ENCODE peak calls at places on chromosomes 6 and 20, in nine cellular contexts. One of them, this sample, is unnamed. For H3K4me1, the result is how much of the 10 kb centered on the place peaks cover.

GRCh38 chr6:113082691-113083090 is 735.6 kb downstream of the RFPL4B start:
- DNase-seq in endodermal cell: no peak
- DNase-seq in tibial artery: no peak
- DNase-seq in K562: no peak
- DNase-seq in Panc1: no peak
- DNase-seq in HCT116: no peak
- DNase-seq in spleen: no peak
- DNase-seq in fibroblast of lung: peak
- DNase-seq in IMR-90: peak
- DNase-seq in this sample: no peak

GRCh38 chr6:11271637-11272036 is 39.2 kb upstream of the NEDD9 start:
- DNase-seq in Panc1: no peak
- DNase-seq in fibroblast of lung: peak
- DNase-seq in endodermal cell: no peak
- DNase-seq in HCT116: no peak
- DNase-seq in IMR-90: peak
- DNase-seq in spleen: no peak
- DNase-seq in K562: no peak
- DNase-seq in tibial artery: no peak
- DNase-seq in this sample: no peak

GRCh38 chr6:487956-488355 is 96.4 kb downstream of the IRF4 start:
- DNase-seq in HCT116: no peak
- DNase-seq in spleen: peak
- DNase-seq in Panc1: no peak
- DNase-seq in IMR-90: no peak
- DNase-seq in K562: no peak
- DNase-seq in endodermal cell: no peak
- DNase-seq in fibroblast of lung: no peak
- DNase-seq in tibial artery: no peak
- DNase-seq in this sample: no peak

GRCh38 chr6:166542580-166542912 is 43.9 kb downstream of the RAMACL start:
- DNase-seq in HCT116: no peak
- DNase-seq in tibial artery: peak
- DNase-seq in IMR-90: peak
- DNase-seq in K562: no peak
- DNase-seq in spleen: no peak
- DNase-seq in fibroblast of lung: no peak
- DNase-seq in endodermal cell: peak
- DNase-seq in Panc1: no peak
- DNase-seq in this sample: no peak

GRCh38 chr6:18515767-18516166 is 128.6 kb downstream of the RNF144B start:
- DNase-seq in IMR-90: no peak
- DNase-seq in HCT116: no peak
- DNase-seq in fibroblast of lung: no peak
- DNase-seq in K562: no peak
- DNase-seq in endodermal cell: no peak
- DNase-seq in tibial artery: no peak
- DNase-seq in Panc1: no peak
- DNase-seq in spleen: no peak
- DNase-seq in this sample: no peak

GRCh38 chr6:132198040-132198439 is 203.2 kb downstream of the MOXD1 start:
- DNase-seq in tibial artery: no peak
- DNase-seq in fibroblast of lung: no peak
- DNase-seq in HCT116: no peak
- DNase-seq in Panc1: no peak
- DNase-seq in K562: no peak
- DNase-seq in spleen: no peak
- DNase-seq in endodermal cell: no peak
- DNase-seq in IMR-90: no peak
- DNase-seq in this sample: no peak

GRCh38 chr6:168506460-168506859 is 65.5 kb downstream of the SMOC2 start:
- DNase-seq in tibial artery: no peak
- DNase-seq in endodermal cell: no peak
- DNase-seq in IMR-90: no peak
- DNase-seq in Panc1: no peak
- DNase-seq in spleen: no peak
- DNase-seq in K562: no peak
- DNase-seq in HCT116: no peak
- DNase-seq in fibroblast of lung: no peak
- DNase-seq in this sample: no peak

GRCh38 chr20:22339091-22339881 is 245.1 kb downstream of the FOXA2 start:
- DNase-seq in HCT116: peak
- DNase-seq in K562: peak
- DNase-seq in endodermal cell: peak
- DNase-seq in fibroblast of lung: peak
- DNase-seq in spleen: no peak
- DNase-seq in Panc1: peak
- DNase-seq in IMR-90: peak
- DNase-seq in tibial artery: no peak
- DNase-seq in this sample: no peak

GRCh38 chr20:25083141-25083772 is 1.3 kb upstream of the VSX1 start:
- DNase-seq in IMR-90: no peak
- DNase-seq in K562: no peak
- DNase-seq in Panc1: no peak
- DNase-seq in endodermal cell: no peak
- DNase-seq in fibroblast of lung: no peak
- DNase-seq in spleen: peak
- DNase-seq in tibial artery: no peak
- DNase-seq in HCT116: no peak
- DNase-seq in this sample: no peak

GRCh38 chr20:23082846-23083552 is 3.1 kb downstream of the CD93 start:
- DNase-seq in K562: no peak
- DNase-seq in HCT116: no peak
- DNase-seq in tibial artery: no peak
- DNase-seq in fibroblast of lung: no peak
- DNase-seq in Panc1: no peak
- DNase-seq in endodermal cell: peak
- DNase-seq in IMR-90: no peak
- DNase-seq in spleen: peak
- DNase-seq in this sample: peak

GRCh38 chr20:8223096-8223870 is 91.2 kb downstream of the PLCB1 start:
- DNase-seq in endodermal cell: no peak
- DNase-seq in tibial artery: no peak
- DNase-seq in HCT116: no peak
- DNase-seq in spleen: no peak
- DNase-seq in fibroblast of lung: peak
- DNase-seq in K562: no peak
- DNase-seq in IMR-90: peak
- DNase-seq in Panc1: no peak
- DNase-seq in this sample: no peak

GRCh38 chr20:17536944-17537444 is 5.8 kb upstream of the BFSP1 start:
- DNase-seq in Panc1: peak
- DNase-seq in K562: peak
- DNase-seq in HCT116: peak
- DNase-seq in endodermal cell: peak
- DNase-seq in IMR-90: peak
- DNase-seq in spleen: no peak
- DNase-seq in fibroblast of lung: peak
- DNase-seq in tibial artery: peak
- DNase-seq in this sample: peak

GRCh38 chr20:59014680-59015389 is 4.4 kb upstream of the TUBB1 start:
- DNase-seq in Panc1: no peak
- DNase-seq in IMR-90: no peak
- DNase-seq in spleen: peak
- DNase-seq in endodermal cell: no peak
- DNase-seq in HCT116: no peak
- DNase-seq in K562: no peak
- DNase-seq in tibial artery: no peak
- DNase-seq in fibroblast of lung: no peak
- DNase-seq in this sample: no peak

GRCh38 chr6:90893385-90893784 is 306.5 kb upstream of the MAP3K7 start:
- DNase-seq in endodermal cell: no peak
- DNase-seq in spleen: no peak
- DNase-seq in HCT116: no peak
- DNase-seq in fibroblast of lung: no peak
- DNase-seq in K562: no peak
- DNase-seq in IMR-90: no peak
- DNase-seq in tibial artery: no peak
- DNase-seq in Panc1: no peak
- DNase-seq in this sample: no peak

GRCh38 chr20:955656-956055 is 39.5 kb upstream of the ANGPT4 start:
- DNase-seq in fibroblast of lung: no peak
- DNase-seq in K562: no peak
- DNase-seq in IMR-90: no peak
- DNase-seq in tibial artery: no peak
- DNase-seq in endodermal cell: no peak
- DNase-seq in Panc1: no peak
- DNase-seq in HCT116: no peak
- DNase-seq in spleen: peak
- DNase-seq in this sample: no peak

GRCh38 chr6:113184736-113185135 is 672.4 kb upstream of the MARCKS start:
- DNase-seq in Panc1: no peak
- DNase-seq in endodermal cell: no peak
- DNase-seq in K562: no peak
- DNase-seq in IMR-90: peak
- DNase-seq in spleen: no peak
- DNase-seq in HCT116: no peak
- DNase-seq in tibial artery: no peak
- DNase-seq in fibroblast of lung: peak
- DNase-seq in this sample: no peak

GRCh38 chr6:118542184-118542952 is 5.7 kb upstream of the PLN start:
- DNase-seq in HCT116: no peak
- DNase-seq in endodermal cell: no peak
- DNase-seq in fibroblast of lung: peak
- DNase-seq in IMR-90: peak
- DNase-seq in spleen: no peak
- DNase-seq in Panc1: no peak
- DNase-seq in tibial artery: no peak
- DNase-seq in K562: no peak
- DNase-seq in this sample: no peak

GRCh38 chr6:153872946-153873345 is 166.1 kb upstream of the OPRM1 start:
- DNase-seq in tibial artery: no peak
- DNase-seq in spleen: no peak
- DNase-seq in K562: no peak
- DNase-seq in Panc1: no peak
- DNase-seq in IMR-90: no peak
- DNase-seq in HCT116: no peak
- DNase-seq in fibroblast of lung: no peak
- DNase-seq in endodermal cell: no peak
- DNase-seq in this sample: no peak

GRCh38 chr20:32385541-32385940 is 27.4 kb downstream of the ASXL1 start:
- DNase-seq in K562: no peak
- DNase-seq in fibroblast of lung: peak
- DNase-seq in endodermal cell: no peak
- DNase-seq in spleen: no peak
- DNase-seq in tibial artery: no peak
- DNase-seq in IMR-90: no peak
- DNase-seq in HCT116: no peak
- DNase-seq in Panc1: no peak
- DNase-seq in this sample: no peak
- H3K27ac ChIP-seq in K562: no peak
- H3K27ac ChIP-seq in fibroblast of lung: no peak
- H3K27ac ChIP-seq in endodermal cell: no peak
- H3K27ac ChIP-seq in spleen: no peak
- H3K27ac ChIP-seq in tibial artery: peak
- H3K27ac ChIP-seq in IMR-90: no peak
- H3K27ac ChIP-seq in HCT116: no peak
- H3K27ac ChIP-seq in Panc1: no peak
- H3K27ac ChIP-seq in this sample: no peak

GRCh38 chr20:4233520-4233919 is 218.2 kb upstream of the RNF24 start:
- DNase-seq in K562: peak
- DNase-seq in IMR-90: no peak
- DNase-seq in fibroblast of lung: no peak
- DNase-seq in Panc1: no peak
- DNase-seq in endodermal cell: no peak
- DNase-seq in tibial artery: no peak
- DNase-seq in spleen: no peak
- DNase-seq in HCT116: no peak
- DNase-seq in this sample: no peak
- TF ChIP-seq CTCF in K562: peak
- TF ChIP-seq CTCF in IMR-90: peak
- TF ChIP-seq CTCF in fibroblast of lung: peak
- TF ChIP-seq CTCF in Panc1: no peak
- TF ChIP-seq CTCF in endodermal cell: no peak
- TF ChIP-seq CTCF in tibial artery: no peak
- TF ChIP-seq CTCF in spleen: no peak
- TF ChIP-seq CTCF in HCT116: peak
- TF ChIP-seq CTCF in this sample: no peak

GRCh38 chr20:52490715-52491430 is 299.3 kb upstream of the ZFP64 start:
- DNase-seq in spleen: no peak
- DNase-seq in IMR-90: peak
- DNase-seq in HCT116: no peak
- DNase-seq in K562: no peak
- DNase-seq in fibroblast of lung: peak
- DNase-seq in tibial artery: no peak
- DNase-seq in Panc1: no peak
- DNase-seq in endodermal cell: no peak
- DNase-seq in this sample: no peak

GRCh38 chr20:52497731-52498130 is 306.2 kb upstream of the ZFP64 start:
- DNase-seq in fibroblast of lung: no peak
- DNase-seq in spleen: no peak
- DNase-seq in IMR-90: peak
- DNase-seq in endodermal cell: no peak
- DNase-seq in K562: no peak
- DNase-seq in HCT116: no peak
- DNase-seq in Panc1: no peak
- DNase-seq in tibial artery: no peak
- DNase-seq in this sample: no peak

GRCh38 chr20:52496191-52496590 is 304.6 kb upstream of the ZFP64 start:
- DNase-seq in IMR-90: no peak
- DNase-seq in endodermal cell: no peak
- DNase-seq in K562: no peak
- DNase-seq in spleen: no peak
- DNase-seq in HCT116: no peak
- DNase-seq in fibroblast of lung: no peak
- DNase-seq in tibial artery: no peak
- DNase-seq in Panc1: no peak
- DNase-seq in this sample: no peak

GRCh38 chr20:52493177-52493711 is 301.7 kb upstream of the ZFP64 start:
- DNase-seq in endodermal cell: no peak
- DNase-seq in tibial artery: no peak
- DNase-seq in HCT116: no peak
- DNase-seq in spleen: no peak
- DNase-seq in K562: no peak
- DNase-seq in fibroblast of lung: no peak
- DNase-seq in Panc1: no peak
- DNase-seq in IMR-90: peak
- DNase-seq in this sample: no peak

DNA sequence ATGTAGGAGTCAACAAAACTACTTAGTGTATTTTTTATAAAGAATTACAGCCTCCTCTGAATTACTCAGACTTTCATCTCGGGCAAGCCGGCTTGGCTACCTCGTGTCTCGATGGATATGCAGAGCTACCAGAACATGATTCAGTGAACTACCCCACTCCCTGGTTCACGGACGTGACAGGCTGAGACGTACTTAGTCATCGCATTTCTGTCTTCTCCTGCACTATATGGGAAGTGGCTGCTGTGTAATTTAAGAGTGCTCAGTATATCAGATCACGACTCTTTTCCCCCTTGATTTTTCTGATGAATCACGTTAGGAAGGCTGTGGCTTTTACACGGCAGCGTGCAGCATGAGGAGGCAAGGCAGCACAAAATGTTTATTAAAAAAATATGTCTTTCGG is 302.7 kb upstream of the ZFP64 start:
- DNase-seq in spleen: no peak
- DNase-seq in Panc1: no peak
- DNase-seq in endodermal cell: no peak
- DNase-seq in HCT116: no peak
- DNase-seq in IMR-90: peak
- DNase-seq in K562: no peak
- DNase-seq in fibroblast of lung: peak
- DNase-seq in tibial artery: no peak
- DNase-seq in this sample: no peak
- H3K4me1 ChIP-seq in spleen: under half
- H3K4me1 ChIP-seq in Panc1: under half
- H3K4me1 ChIP-seq in endodermal cell: under half
- H3K4me1 ChIP-seq in HCT116: under half
- H3K4me1 ChIP-seq in IMR-90: under half
- H3K4me1 ChIP-seq in K562: under half
- H3K4me1 ChIP-seq in fibroblast of lung: under half
- H3K4me1 ChIP-seq in tibial artery: under half
- H3K4me1 ChIP-seq in this sample: under half

GRCh38 chr20:40991181-40991889 is 37.3 kb upstream of the TOP1 start:
- DNase-seq in Panc1: no peak
- DNase-seq in endodermal cell: no peak
- DNase-seq in HCT116: no peak
- DNase-seq in K562: peak
- DNase-seq in fibroblast of lung: no peak
- DNase-seq in tibial artery: peak
- DNase-seq in spleen: peak
- DNase-seq in IMR-90: no peak
- DNase-seq in this sample: no peak
- H3K27ac ChIP-seq in Panc1: no peak
- H3K27ac ChIP-seq in endodermal cell: no peak
- H3K27ac ChIP-seq in HCT116: peak
- H3K27ac ChIP-seq in K562: peak
- H3K27ac ChIP-seq in fibroblast of lung: no peak
- H3K27ac ChIP-seq in tibial artery: no peak
- H3K27ac ChIP-seq in spleen: peak
- H3K27ac ChIP-seq in IMR-90: peak
- H3K27ac ChIP-seq in this sample: peak